ENCODE peak calls at places on chromosomes 16 and 17, in seven cellular contexts. G, W, A, Q, C, X and E are unnamed samples.

GRCh38 chr16:12575288-12575687 is 228.4 kb downstream of the CPPED1 start:
- DNase-seq in X (no peak), Q (no peak), G (no peak), W (no peak), C (no peak), A (no peak), E (no peak)

GRCh38 chr16:81936209-81936608 is 75.1 kb downstream of the SDR42E1 start:
- DNase-seq in A (no peak), X (no peak), Q (no peak), W (no peak), C (no peak), G (no peak), E (no peak)

GRCh38 chr16:74578838-74579237 is 28.1 kb downstream of the GLG1 start:
- DNase-seq in A (no peak), C (no peak), X (no peak), Q (no peak), G (no peak), W (no peak), E (no peak)

GRCh38 chr16:19746561-19746960 is 28.5 kb downstream of the IQCK start:
- DNase-seq in C (no peak), X (no peak), W (no peak), G (no peak), Q (peak; percentile 12), A (no peak), E (no peak)

GRCh38 chr16:88387941-88388627 is 5.3 kb downstream of the ZNF469 start:
- DNase-seq in W (no peak), A (no peak), G (no peak), Q (peak; percentile 66), X (no peak), C (peak; percentile 83), E (no peak)

GRCh38 chr16:30867747-30868146 is 26.1 kb downstream of the BCL7C start:
- DNase-seq in G (no peak), X (no peak), Q (no peak), W (no peak), A (no peak), C (no peak), E (no peak)

GRCh38 chr16:75333770-75334169 is 82.3 kb upstream of the BCAR1 start:
- DNase-seq in A (peak; percentile 19), G (peak; percentile 21), W (no peak), Q (peak; percentile 33), C (no peak), X (no peak), E (no peak)

GRCh38 chr16:54651851-54652770 is 278.6 kb upstream of the IRX5 start:
- DNase-seq in W (no peak), Q (peak; percentile 59), X (no peak), C (peak; percentile 68), A (no peak), G (no peak), E (no peak)

GRCh38 chr16:83187404-83187803 is 560.6 kb downstream of the CDH13 start:
- DNase-seq in Q (peak; percentile 81), G (peak; percentile 31), W (no peak), X (peak; percentile 47), C (no peak), A (no peak), E (peak; percentile 25)

GRCh38 chr16:49466529-49466831 is 92.9 kb downstream of the C16orf78 start:
- DNase-seq in W (no peak), G (no peak), C (peak; percentile 18), X (no peak), A (no peak), Q (no peak), E (no peak)

GRCh38 chr17:46179375-46179999 is 13.7 kb downstream of the KANSL1 start:
- DNase-seq in W (no peak), C (no peak), Q (no peak), G (peak; percentile 74), X (no peak), A (peak; percentile 73), E (no peak)

GRCh38 chr17:82503728-82504308 is 15.7 kb upstream of the FOXK2 start:
- DNase-seq in X (no peak), A (no peak), G (no peak), C (no peak), W (no peak), Q (no peak), E (no peak)

GRCh38 chr17:11736613-11737289 is 138.5 kb downstream of the DNAH9 start:
- DNase-seq in C (no peak), X (no peak), G (no peak), Q (no peak), A (no peak), W (no peak), E (no peak)

GRCh38 chr17:61414141-61414935 is 14.7 kb downstream of the TBX2 start:
- DNase-seq in X (no peak), A (no peak), C (peak; percentile 59), Q (no peak), G (no peak), W (peak; percentile 29), E (no peak)

DNA sequence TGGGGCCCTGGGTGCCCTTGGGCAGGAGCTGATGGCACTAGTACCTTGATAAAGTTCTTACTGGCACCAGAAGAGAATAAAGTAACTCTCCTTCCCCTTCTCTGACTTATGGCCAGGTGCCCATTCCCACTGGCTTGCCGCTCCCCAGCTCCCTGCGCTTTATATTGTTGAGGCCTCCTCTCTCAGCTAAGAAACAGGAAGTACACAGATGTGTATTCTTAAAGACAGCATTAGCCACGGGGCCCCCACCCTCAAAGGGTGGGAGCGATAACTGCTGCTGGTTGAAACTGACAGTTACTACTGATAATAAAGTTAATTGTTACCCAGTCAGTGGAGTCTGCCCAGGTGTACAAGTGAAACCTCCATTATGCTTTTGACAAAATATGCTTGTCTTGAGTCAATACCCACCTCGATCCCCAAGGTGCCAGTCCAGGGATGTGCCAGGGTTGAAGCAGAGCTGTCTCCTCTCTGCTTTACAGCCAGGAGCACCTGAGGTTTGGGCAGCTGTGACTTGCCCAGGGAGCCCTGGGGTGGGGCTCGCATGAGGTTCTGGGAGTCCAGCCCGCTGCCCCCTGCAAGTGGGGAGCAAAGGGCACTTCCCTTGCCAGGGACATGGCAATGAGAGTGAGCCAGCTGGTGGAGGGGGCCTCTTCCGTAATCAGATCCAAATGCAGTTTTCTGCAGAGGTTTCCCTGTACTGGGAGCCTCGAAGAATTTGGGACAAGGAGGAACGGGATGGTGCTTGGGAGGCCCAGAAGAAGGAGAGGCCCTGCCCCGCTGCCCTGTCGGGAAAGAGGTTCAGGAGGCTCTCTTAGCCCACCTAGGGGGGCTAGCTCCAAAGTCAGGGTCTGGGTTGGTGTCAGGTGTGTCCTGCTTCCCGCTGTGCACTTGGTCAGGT is 5.4 kb upstream of the CLDN9 start:
- DNase-seq in W (no peak), X (no peak), A (no peak), Q (no peak), C (no peak), G (no peak), E (no peak)
- H3K4me3 ChIP-seq in W (no peak overlapping the region), X (no peak overlapping the region), A (no peak overlapping the region), Q (no peak overlapping the region), C (no peak overlapping the region), G (no peak overlapping the region), E (no peak overlapping the region)

DNA sequence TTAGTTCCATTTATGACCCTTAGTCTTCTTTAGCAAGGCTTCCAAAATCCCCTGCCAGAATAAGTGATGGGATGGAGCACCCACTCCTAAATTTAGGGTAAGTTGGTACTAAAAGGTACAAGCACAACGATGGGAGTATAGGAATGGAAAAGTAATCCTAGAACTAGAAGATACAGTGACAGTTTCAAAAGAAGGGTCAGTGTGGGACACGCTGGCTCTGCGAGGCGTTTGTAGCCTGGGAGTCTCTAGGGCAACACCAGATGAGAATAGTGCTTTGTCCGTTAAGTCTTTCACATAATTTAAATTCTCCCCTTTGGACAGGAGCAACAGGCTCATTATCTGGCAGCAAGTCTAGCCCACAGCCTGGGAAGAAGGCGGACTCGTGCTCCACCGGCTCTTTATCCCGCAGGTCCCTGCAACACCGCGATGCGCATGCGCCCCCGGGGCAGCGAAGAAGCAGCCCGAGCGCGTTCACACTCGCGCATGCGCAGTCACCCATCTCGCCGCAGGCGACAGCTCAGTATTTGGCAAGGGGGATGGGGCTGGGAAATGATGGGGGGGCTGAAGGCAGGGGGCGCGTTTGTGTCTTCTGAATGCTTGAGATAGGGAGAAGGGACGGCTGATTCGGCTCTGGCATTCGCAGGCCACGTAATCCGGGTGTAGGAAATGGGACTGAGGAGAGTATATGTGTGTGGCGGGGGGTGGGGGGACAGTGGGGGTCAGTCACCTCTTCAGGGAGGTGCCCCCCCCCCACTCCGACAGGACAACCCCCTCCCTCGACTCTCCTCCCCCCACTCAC is 564 bp downstream of the SPOP start:
- DNase-seq in X (peak; percentile 80), W (peak; percentile 96), C (peak; percentile 96), Q (peak; percentile 85), A (peak; percentile 75), G (peak; percentile 96), E (peak; percentile 69)
- TF ChIP-seq CTCF in X (peak; percentile 17), W (peak; percentile 9), C (no peak), Q (no peak), A (no peak), G (no peak), E (no peak)

DNA sequence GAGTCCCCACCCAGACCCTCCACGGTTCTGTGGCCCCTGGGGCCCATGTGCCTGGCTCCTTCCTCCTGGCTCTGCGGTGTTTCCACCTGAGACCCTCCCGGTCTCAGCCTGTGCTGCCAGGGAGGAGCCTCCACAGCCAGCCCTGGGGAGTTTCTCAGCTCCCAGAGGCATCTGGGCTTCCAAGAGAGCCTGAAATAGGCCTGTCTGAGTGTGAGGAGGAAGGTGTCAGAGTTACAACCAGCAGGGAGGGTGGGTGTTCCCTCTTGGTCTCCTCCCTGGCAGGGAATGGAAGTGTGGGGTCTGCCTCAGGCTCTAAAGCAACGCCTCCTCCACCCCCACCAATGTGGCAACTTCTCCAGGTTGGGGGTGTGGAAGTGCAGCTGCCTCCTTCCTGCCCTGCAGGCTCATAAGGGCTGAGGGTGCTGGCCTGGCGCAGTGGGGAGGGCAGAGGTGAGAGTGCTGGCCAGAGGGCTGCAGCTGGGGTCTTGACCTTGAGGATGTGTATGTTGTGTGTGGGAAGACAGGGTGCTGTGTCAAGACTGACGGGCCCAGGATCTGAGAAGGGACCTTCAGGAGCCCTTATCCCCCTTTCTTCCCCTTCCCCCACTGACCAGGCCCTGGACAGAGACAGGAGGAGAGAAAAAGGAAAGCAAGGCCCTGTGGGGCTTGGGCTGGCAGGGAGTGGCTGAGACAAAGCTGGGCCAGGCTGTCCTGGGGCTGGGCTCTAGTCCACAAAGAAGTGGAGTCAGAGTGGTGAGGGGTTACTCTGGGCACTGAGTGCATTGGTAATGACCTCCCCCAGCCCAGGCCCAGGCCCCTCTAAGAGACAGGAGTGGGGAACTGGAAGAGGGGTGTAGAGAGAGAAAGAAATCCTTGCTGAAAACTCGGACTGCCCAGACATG is 2.4 kb downstream of the CYGB start:
- DNase-seq in A (no peak), C (no peak), G (no peak), Q (no peak), X (no peak), W (no peak), E (no peak)
- H3K4me3 ChIP-seq in A (no peak overlapping the region), C (no peak overlapping the region), G (no peak overlapping the region), Q (no peak overlapping the region), X (no peak overlapping the region), W (no peak overlapping the region), E (no peak overlapping the region)

GRCh38 chr16:69727916-69728270 is 1.5 kb upstream of the NQO1 start:
- DNase-seq in X (no peak), C (peak; percentile 84), A (no peak), G (no peak), Q (no peak), W (no peak), E (no peak)

GRCh38 chr16:69726313-69727060 is at the start of gene NQO1:
- DNase-seq in C (peak; percentile 95), A (peak; percentile 81), G (peak; percentile 97), Q (peak; percentile 98), W (peak; percentile 91), X (peak; percentile 91), E (peak; percentile 93)

GRCh38 chr16:69724414-69724873 is 1.9 kb downstream of the NQO1 start:
- DNase-seq in A (no peak), G (no peak), Q (no peak), X (no peak), W (no peak), C (no peak), E (no peak)

GRCh38 chr16:69725480-69726312 is 664 bp downstream of the NQO1 start:
- DNase-seq in C (no peak), Q (no peak), A (no peak), W (no peak), G (no peak), X (no peak), E (no peak)

GRCh38 chr16:69724981-69725479 is 1.3 kb downstream of the NQO1 start:
- DNase-seq in X (no peak), W (no peak), Q (no peak), C (no peak), A (no peak), G (no peak), E (no peak)
- TF ChIP-seq CTCF in X (no peak), W (no peak), Q (no peak), C (no peak), A (no peak), G (no peak), E (no peak)